ENCODE peak calls at places on chromosomes 7 and 10, in five cellular contexts. One of them, this sample, is unnamed.
A peak's percentile ranks its signal among the peaks of the same experiment; 100 is the strongest.

GRCh38 chr10:58424176-58424575 is 39.0 kb downstream of the TFAM start:
- DNase-seq in GM12878: no peak
- DNase-seq in fibroblast of lung: peak; percentile 73
- DNase-seq in Karpas-422: no peak
- DNase-seq in neuronal stem cell: no peak
- DNase-seq in this sample: no peak

GRCh38 chr10:31580646-31581045 is 261.6 kb downstream of the ZEB1 start:
- DNase-seq in neuronal stem cell: no peak
- DNase-seq in fibroblast of lung: no peak
- DNase-seq in GM12878: no peak
- DNase-seq in Karpas-422: no peak
- DNase-seq in this sample: no peak

GRCh38 chr7:25659841-25660240 is 431.6 kb upstream of the NPVF start:
- DNase-seq in fibroblast of lung: no peak
- DNase-seq in neuronal stem cell: no peak
- DNase-seq in GM12878: no peak
- DNase-seq in Karpas-422: no peak
- DNase-seq in this sample: no peak

GRCh38 chr7:154450434-154450833 is 398.2 kb downstream of the DPP6 start:
- DNase-seq in fibroblast of lung: no peak
- DNase-seq in neuronal stem cell: no peak
- DNase-seq in GM12878: no peak
- DNase-seq in Karpas-422: no peak
- DNase-seq in this sample: no peak

GRCh38 chr7:15306286-15306685 is 255.5 kb downstream of the AGMO start:
- DNase-seq in GM12878: no peak
- DNase-seq in neuronal stem cell: no peak
- DNase-seq in fibroblast of lung: no peak
- DNase-seq in Karpas-422: no peak
- DNase-seq in this sample: peak; percentile 75

GRCh38 chr10:114825513-114826253 is 4.1 kb downstream of the FHIP2A start:
- DNase-seq in GM12878: peak; percentile 55
- DNase-seq in neuronal stem cell: no peak
- DNase-seq in Karpas-422: peak; percentile 53
- DNase-seq in fibroblast of lung: peak; percentile 97
- DNase-seq in this sample: no peak

GRCh38 chr7:116324582-116324981 is 114.2 kb downstream of the TES start:
- DNase-seq in Karpas-422: no peak
- DNase-seq in neuronal stem cell: no peak
- DNase-seq in GM12878: no peak
- DNase-seq in fibroblast of lung: no peak
- DNase-seq in this sample: no peak

GRCh38 chr10:7720478-7720877 is 17.4 kb downstream of the ITIH2 start:
- DNase-seq in neuronal stem cell: no peak
- DNase-seq in Karpas-422: no peak
- DNase-seq in GM12878: no peak
- DNase-seq in fibroblast of lung: no peak
- DNase-seq in this sample: no peak

GRCh38 chr7:37225255-37226012 is 223.2 kb downstream of the ELMO1 start:
- DNase-seq in Karpas-422: no peak
- DNase-seq in GM12878: no peak
- DNase-seq in neuronal stem cell: no peak
- DNase-seq in fibroblast of lung: no peak
- DNase-seq in this sample: no peak

GRCh38 chr10:35387768-35388167 is 51.5 kb downstream of the CCNY start:
- DNase-seq in neuronal stem cell: no peak
- DNase-seq in fibroblast of lung: peak; percentile 80
- DNase-seq in Karpas-422: no peak
- DNase-seq in GM12878: peak; percentile 50
- DNase-seq in this sample: no peak

GRCh38 chr7:37372750-37373149 is 75.9 kb downstream of the ELMO1 start:
- DNase-seq in GM12878: no peak
- DNase-seq in fibroblast of lung: no peak
- DNase-seq in Karpas-422: no peak
- DNase-seq in neuronal stem cell: no peak
- DNase-seq in this sample: no peak

GRCh38 chr7:123635551-123636359 is 19.9 kb upstream of the LMOD2 start:
- DNase-seq in Karpas-422: peak; percentile 47
- DNase-seq in neuronal stem cell: no peak
- DNase-seq in GM12878: no peak
- DNase-seq in fibroblast of lung: peak; percentile 26
- DNase-seq in this sample: no peak

DNA sequence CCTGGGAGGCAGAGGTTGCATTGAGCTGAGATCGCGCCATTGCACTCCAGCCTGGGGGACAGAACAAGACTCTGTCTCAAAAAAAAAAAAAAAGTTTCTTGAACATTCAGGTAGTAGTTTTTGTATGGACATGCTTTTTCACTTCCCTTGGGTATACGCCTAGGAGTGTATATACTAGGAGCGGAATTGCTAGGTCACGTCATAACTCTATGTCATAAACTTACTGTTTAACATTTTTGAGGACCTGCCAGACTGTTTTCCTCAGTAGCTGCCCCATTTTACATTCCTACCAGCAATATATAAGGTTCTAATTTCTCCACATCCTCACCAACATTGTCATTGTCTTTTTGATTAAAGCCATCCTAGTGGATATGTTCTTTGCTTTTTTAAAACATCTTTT is 51.6 kb downstream of the MKI67 start:
- DNase-seq in GM12878: no peak
- DNase-seq in neuronal stem cell: no peak
- DNase-seq in fibroblast of lung: no peak
- DNase-seq in Karpas-422: no peak
- DNase-seq in this sample: no peak
- H3K36me3 ChIP-seq in GM12878: peaks cover 7% of the 10 kb centered on the region
- H3K36me3 ChIP-seq in neuronal stem cell: no peaks in the 10 kb centered on the region
- H3K36me3 ChIP-seq in fibroblast of lung: no peaks in the 10 kb centered on the region
- H3K36me3 ChIP-seq in Karpas-422: peaks cover 12% of the 10 kb centered on the region
- H3K36me3 ChIP-seq in this sample: no peaks in the 10 kb centered on the region

GRCh38 chr10:110505130-110505815 is 7.6 kb downstream of the DUSP5 start:
- DNase-seq in GM12878: no peak
- DNase-seq in fibroblast of lung: no peak
- DNase-seq in Karpas-422: no peak
- DNase-seq in neuronal stem cell: no peak
- DNase-seq in this sample: no peak
- H3K9ac ChIP-seq in GM12878: no peak overlapping the region
- H3K9ac ChIP-seq in fibroblast of lung: no peak overlapping the region
- H3K9ac ChIP-seq in Karpas-422: no peak overlapping the region
- H3K9ac ChIP-seq in neuronal stem cell: no peak overlapping the region
- H3K9ac ChIP-seq in this sample: no peak overlapping the region

GRCh38 chr7:134089446-134089845 is 37.7 kb upstream of the LRGUK start:
- DNase-seq in GM12878: no peak
- DNase-seq in neuronal stem cell: peak; percentile 21
- DNase-seq in fibroblast of lung: no peak
- DNase-seq in Karpas-422: no peak
- DNase-seq in this sample: no peak
- H3K9me3 ChIP-seq in GM12878: peaks cover 4% of the 10 kb centered on the region
- H3K9me3 ChIP-seq in neuronal stem cell: peaks cover 22% of the 10 kb centered on the region
- H3K9me3 ChIP-seq in fibroblast of lung: no peaks in the 10 kb centered on the region
- H3K9me3 ChIP-seq in Karpas-422: peaks cover 16% of the 10 kb centered on the region
- H3K9me3 ChIP-seq in this sample: no peaks in the 10 kb centered on the region

GRCh38 chr10:45410807-45411606 is 37.0 kb downstream of the ALOX5 start:
- DNase-seq in neuronal stem cell: no peak
- DNase-seq in fibroblast of lung: peak; percentile 13
- DNase-seq in GM12878: no peak
- DNase-seq in Karpas-422: no peak
- DNase-seq in this sample: no peak
- H3K36me3 ChIP-seq in neuronal stem cell: no peaks in the 10 kb centered on the region
- H3K36me3 ChIP-seq in fibroblast of lung: no peaks in the 10 kb centered on the region
- H3K36me3 ChIP-seq in GM12878: no peaks in the 10 kb centered on the region
- H3K36me3 ChIP-seq in Karpas-422: peaks cover 76% of the 10 kb centered on the region
- H3K36me3 ChIP-seq in this sample: no peaks in the 10 kb centered on the region

This sample was measured in SK-N-MC.